ENCODE peak calls at places on chromosomes 16 and 17, in four cellular contexts. B is K562, A is SK-N-SH, R is HCT116. C is an unnamed sample.

GRCh38 chr17:9204623-9205329 is 183.5 kb downstream of the NTN1 start:
- DNase-seq in A (no peak), B (no peak), R (no peak), C (no peak)

GRCh38 chr17:77375917-77376651 is 235.3 kb downstream of the SEC14L1 start:
- DNase-seq in B (no peak), R (no peak), A (peak; percentile 82), C (no peak)

GRCh38 chr16:30658731-30659506 is 688 bp downstream of the FBRS start:
- DNase-seq in R (peak; percentile 94), B (no peak), A (peak; percentile 87), C (peak; percentile 65)

GRCh38 chr16:57764341-57765159 is 29.0 kb downstream of the KATNB1 start:
- DNase-seq in B (peak; percentile 97), A (peak; percentile 93), R (peak; percentile 90), C (peak; percentile 85)

GRCh38 chr16:57911711-57912110 is 59.2 kb downstream of the CNGB1 start:
- DNase-seq in R (no peak), B (no peak), A (no peak), C (no peak)

GRCh38 chr17:26773189-26774188 is 520.4 kb upstream of the WSB1 start:
- DNase-seq in B (no peak), A (no peak), R (no peak), C (no peak)

GRCh38 chr16:57723170-57723569 is 12.4 kb upstream of the KATNB1 start:
- DNase-seq in R (no peak), A (no peak), B (peak; percentile 67), C (no peak)

GRCh38 chr17:47733047-47733413 is at the start of gene TBX21:
- DNase-seq in R (peak; percentile 44), A (peak; percentile 93), B (peak; percentile 85), C (no peak)

GRCh38 chr16:22397459-22397858 is 23.0 kb upstream of the CDR2 start:
- DNase-seq in R (no peak), A (no peak), B (no peak), C (no peak)

GRCh38 chr16:72890587-72890986 is 157.3 kb downstream of the ZFHX3 start:
- DNase-seq in R (no peak), B (no peak), A (no peak), C (no peak)
- TF ChIP-seq JUND in R (no peak), B (no peak), A (no peak), C (no peak)

DNA sequence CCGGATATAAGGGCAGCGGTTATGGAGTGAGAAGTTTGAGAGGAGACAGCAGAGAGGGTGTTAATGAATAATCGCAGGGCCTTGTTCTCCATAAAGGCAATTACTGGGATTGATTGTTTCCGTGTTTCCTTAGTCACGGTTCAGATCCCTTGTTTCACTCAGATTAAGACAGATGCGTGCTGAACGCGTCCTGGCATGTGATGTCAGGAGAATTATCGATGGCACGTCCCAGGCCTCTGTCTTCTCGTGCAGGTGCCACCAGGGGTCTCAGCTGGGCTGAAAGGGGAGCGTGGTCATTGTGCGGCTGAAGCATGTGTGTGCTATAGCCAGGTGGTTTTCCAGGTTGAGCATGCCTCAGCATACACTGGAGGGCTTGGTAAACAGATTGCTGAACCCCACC is 142.4 kb upstream of the NOL11 start:
- DNase-seq in B (peak; percentile 5), R (no peak), A (no peak), C (no peak)
- TF ChIP-seq JUND in B (no peak), R (no peak), A (no peak), C (no peak)

DNA sequence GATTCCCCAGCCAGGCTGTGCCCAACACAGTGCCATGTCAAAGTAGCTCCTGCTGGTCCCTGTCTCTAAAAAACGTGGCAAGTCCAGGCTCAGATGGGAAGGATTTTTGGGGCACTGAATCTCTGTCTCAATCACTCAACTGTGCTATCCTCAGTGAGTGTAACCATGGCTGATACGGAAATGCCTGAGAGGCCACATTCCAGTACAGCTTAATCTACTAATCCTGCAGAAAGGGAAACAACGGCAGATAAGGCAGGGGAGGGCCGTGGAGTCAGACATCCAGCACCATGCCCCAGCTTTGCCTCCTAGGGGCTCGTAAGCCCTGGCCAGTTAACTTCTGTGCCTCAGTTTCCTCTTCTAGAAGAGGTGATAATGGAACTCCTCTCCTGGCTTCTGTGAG is 251.7 kb downstream of the CPPED1 start:
- DNase-seq in A (no peak), B (no peak), R (no peak), C (no peak)
- TF ChIP-seq JUND in A (no peak), B (no peak), R (no peak), C (no peak)

GRCh38 chr16:53892155-53892554 is 188.2 kb downstream of the FTO start:
- DNase-seq in B (peak; percentile 66), R (peak; percentile 22), A (peak; percentile 40), C (no peak)

GRCh38 chr16:53888222-53888621 is 184.3 kb downstream of the FTO start:
- DNase-seq in A (no peak), B (no peak), R (no peak), C (no peak)

GRCh38 chr16:53886482-53887378 is 182.8 kb downstream of the FTO start:
- DNase-seq in B (no peak), A (no peak), R (no peak), C (no peak)

GRCh38 chr16:53893731-53894435 is 189.9 kb downstream of the FTO start:
- DNase-seq in B (no peak), A (no peak), R (no peak), C (no peak)

GRCh38 chr16:53891409-53892139 is 187.6 kb downstream of the FTO start:
- DNase-seq in R (no peak), B (no peak), A (no peak), C (no peak)
- TF ChIP-seq JUND in R (no peak), B (no peak), A (no peak), C (no peak)

DNA sequence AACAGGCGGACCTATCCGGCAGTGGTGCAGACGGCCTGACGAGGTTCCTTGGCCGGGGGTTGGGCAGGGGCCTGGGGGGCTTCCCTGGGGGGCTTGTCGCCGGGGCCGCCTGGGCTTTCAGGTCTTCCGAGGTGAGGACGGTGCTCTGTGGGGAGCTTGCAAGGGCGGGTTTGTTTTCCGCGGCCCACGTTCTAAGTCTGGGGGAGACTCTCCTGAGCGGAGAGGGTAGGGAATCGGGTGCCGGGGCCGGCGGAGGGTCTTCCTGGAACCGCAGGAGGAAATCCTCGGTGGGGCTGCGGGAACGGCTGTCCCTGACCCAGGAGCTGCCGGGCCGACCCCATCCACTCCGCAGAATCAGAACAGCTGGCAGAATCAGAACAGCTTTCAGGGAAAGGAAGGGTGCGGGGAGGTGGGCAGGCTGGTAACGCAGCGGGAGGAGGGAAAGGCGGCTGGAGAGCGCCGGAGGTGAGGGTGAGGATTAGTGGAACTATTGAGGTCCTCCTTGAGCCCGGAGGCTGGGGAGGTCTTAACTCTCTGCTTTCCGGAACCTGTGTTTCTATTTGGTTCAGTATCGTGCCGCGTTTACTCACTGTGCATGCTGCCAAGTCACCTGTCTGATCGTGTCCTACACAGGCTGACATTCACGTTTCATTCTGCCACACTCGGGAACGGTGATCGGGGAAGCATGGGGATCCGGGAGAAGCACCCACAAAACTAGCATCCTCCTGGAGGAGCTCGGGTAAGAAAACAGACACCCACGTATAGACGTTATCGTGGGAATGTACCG is 28.9 kb downstream of the CPSF4L start:
- DNase-seq in R (no peak), A (no peak), B (peak; percentile 48), C (peak; percentile 56)
- TF ChIP-seq JUND in R (no peak), A (no peak), B (no peak), C (no peak)

GRCh38 chr17:76075364-76076099 is 951 bp downstream of the GALR2 start:
- DNase-seq in A (peak; percentile 74), B (no peak), R (no peak), C (peak; percentile 59)

GRCh38 chr17:76076100-76076764 is 1.7 kb downstream of the GALR2 start:
- DNase-seq in B (no peak), A (peak; percentile 64), R (no peak), C (peak; percentile 29)

GRCh38 chr17:76076765-76077581 is 2.0 kb upstream of the ZACN start:
- DNase-seq in A (peak; percentile 57), B (no peak), R (no peak), C (no peak)

GRCh38 chr17:76072149-76072858 is at the start of gene SRP68:
- DNase-seq in R (peak; percentile 87), B (peak; percentile 95), A (peak; percentile 100), C (peak; percentile 98)

GRCh38 chr17:76074390-76075363 is at the start of gene GALR2:
- DNase-seq in A (peak; percentile 75), R (no peak), B (no peak), C (no peak)
- TF ChIP-seq JUND in A (no peak), R (no peak), B (no peak), C (no peak)

GRCh38 chr16:8905168-8905762 is 23.1 kb downstream of the LITAFD start:
- DNase-seq in B (peak; percentile 42), A (peak; percentile 47), R (peak; percentile 19), C (peak; percentile 31)

GRCh38 chr16:8908779-8909468 is 26.8 kb downstream of the LITAFD start:
- DNase-seq in A (no peak), B (no peak), R (no peak), C (no peak)

GRCh38 chr16:8905795-8906591 is 23.8 kb downstream of the LITAFD start:
- DNase-seq in B (no peak), R (no peak), A (no peak), C (no peak)

GRCh38 chr16:8904018-8904430 is 21.9 kb downstream of the LITAFD start:
- DNase-seq in R (no peak), A (no peak), B (no peak), C (no peak)

GRCh38 chr16:8907096-8907495 is 24.9 kb downstream of the LITAFD start:
- DNase-seq in A (no peak), R (no peak), B (no peak), C (no peak)
- TF ChIP-seq JUND in A (no peak), R (no peak), B (no peak), C (no peak)

GRCh38 chr16:68737046-68737729 is at the start of gene CDH1:
- DNase-seq in A (peak; percentile 73), B (no peak), R (peak; percentile 73), C (peak; percentile 99)
- TF ChIP-seq JUND in A (no peak), B (no peak), R (no peak), C (no peak)

GRCh38 chr17:78724544-78724943 is 57.5 kb downstream of the CYTH1 start:
- DNase-seq in R (no peak), A (peak; percentile 81), B (no peak), C (no peak)

GRCh38 chr17:78725448-78726021 is 56.5 kb downstream of the CYTH1 start:
- DNase-seq in A (no peak), R (no peak), B (no peak), C (no peak)

GRCh38 chr17:78726471-78727010 is 55.5 kb downstream of the CYTH1 start:
- DNase-seq in R (no peak), B (no peak), A (no peak), C (no peak)

GRCh38 chr17:78723957-78724356 is 58.1 kb downstream of the CYTH1 start:
- DNase-seq in A (no peak), B (no peak), R (no peak), C (no peak)

GRCh38 chr17:78724999-78725398 is 57.1 kb downstream of the CYTH1 start:
- DNase-seq in B (no peak), A (no peak), R (no peak), C (no peak)
- TF ChIP-seq JUND in B (no peak), A (no peak), R (no peak), C (no peak)

C was measured in T47D.